ENCODE peak calls at places on chromosomes 16 and 17, in four cellular contexts. B is GM23338, P is heart left ventricle, V is cardiac muscle cell. J is an unnamed sample.

GRCh38 chr17:14310584-14310983 is 9.7 kb downstream of the HS3ST3B1 start:
- DNase-seq in B (no peak), P (no peak), V (no peak), J (no peak)

GRCh38 chr17:16463341-16464000 is 28.5 kb downstream of the LRRC75A start:
- DNase-seq in B (peak), P (peak), V (peak), J (peak)

GRCh38 chr16:30602595-30603277 is 7.5 kb downstream of the ZNF689 start:
- DNase-seq in B (no peak), P (no peak), V (no peak), J (peak)

GRCh38 chr17:79799174-79799537 is 2.3 kb upstream of the CBX8 start:
- DNase-seq in B (no peak), P (no peak), V (no peak), J (no peak)

GRCh38 chr17:28901866-28902818 is 737 bp downstream of the DHRS13 start:
- DNase-seq in B (peak), P (peak), V (peak), J (no peak)

GRCh38 chr17:61475726-61476125 is 23.5 kb downstream of the TBX4 start:
- DNase-seq in B (no peak), P (no peak), V (no peak), J (peak)

GRCh38 chr17:62178579-62178978 is 113.5 kb upstream of the MED13 start:
- DNase-seq in B (no peak), P (no peak), V (peak), J (peak)

GRCh38 chr17:33475594-33475993 is 182.5 kb upstream of the ASIC2 start:
- DNase-seq in B (no peak), P (no peak), V (no peak), J (no peak)

GRCh38 chr16:80346160-80346632 is 194.6 kb upstream of the DYNLRB2 start:
- DNase-seq in B (no peak), P (no peak), V (no peak), J (peak)

GRCh38 chr16:66668777-66669444 is 27.6 kb downstream of the CMTM4 start:
- DNase-seq in B (no peak), P (no peak), V (peak), J (peak)

GRCh38 chr16:9159839-9160550 is 68.6 kb downstream of the HAPSTR1 start:
- DNase-seq in B (peak), P (peak), V (peak), J (peak)

GRCh38 chr17:63439682-63440081 is 6.4 kb downstream of the CYB561 start:
- DNase-seq in B (no peak), P (no peak), V (peak), J (peak)

GRCh38 chr17:57810740-57811632 is 38.9 kb downstream of the MRPS23 start:
- DNase-seq in B (no peak), P (peak), V (peak), J (peak)

GRCh38 chr17:34487616-34488015 is 91.8 kb upstream of the TMEM132E start:
- DNase-seq in B (peak), P (no peak), V (no peak), J (no peak)

GRCh38 chr17:17766351-17767095 is 70.3 kb downstream of the SREBF1 start:
- DNase-seq in B (no peak), P (no peak), V (no peak), J (no peak)

GRCh38 chr16:68408967-68409366 is 39.3 kb downstream of the SMPD3 start:
- DNase-seq in B (peak), P (no peak), V (no peak), J (no peak)

GRCh38 chr16:2749936-2750335 is 2.5 kb upstream of the SRRM2 start:
- DNase-seq in B (no peak), P (no peak), V (no peak), J (no peak)

GRCh38 chr16:74700206-74701040 is at the start of gene MLKL:
- DNase-seq in B (peak), P (peak), V (peak), J (peak)

GRCh38 chr16:66289051-66289680 is 77.3 kb upstream of the CDH5 start:
- DNase-seq in B (no peak), P (no peak), V (no peak), J (no peak)

GRCh38 chr17:41895617-41896016 is 23.1 kb downstream of the ACLY start:
- DNase-seq in B (no peak), P (peak), V (peak), J (peak)

GRCh38 chr17:63126607-63127006 is 160.6 kb downstream of the TANC2 start:
- DNase-seq in B (no peak), P (no peak), V (no peak), J (no peak)

GRCh38 chr17:43216762-43217613 is 5.3 kb downstream of the TMEM106A start:
- DNase-seq in B (peak), P (peak), V (no peak), J (no peak)

GRCh38 chr17:42133461-42134041 is 10.9 kb downstream of the HSPB9 start:
- DNase-seq in B (no peak), P (no peak), V (no peak), J (no peak)

GRCh38 chr16:85960486-85961046 is 61.6 kb downstream of the IRF8 start:
- DNase-seq in B (no peak), P (no peak), V (no peak), J (no peak)

GRCh38 chr16:66970775-66971725 is 10.0 kb downstream of the CES3 start:
- DNase-seq in B (no peak), P (no peak), V (no peak), J (no peak)

GRCh38 chr16:74888888-74889287 is 96.0 kb downstream of the WDR59 start:
- DNase-seq in B (no peak), P (no peak), V (no peak), J (no peak)

GRCh38 chr17:43013296-43013695 is 6.7 kb downstream of the IFI35 start:
- DNase-seq in B (no peak), P (no peak), V (no peak), J (no peak)

GRCh38 chr17:77443743-77444260 is 303.0 kb downstream of the SEC14L1 start:
- DNase-seq in B (no peak), P (no peak), V (no peak), J (no peak)

GRCh38 chr16:33877-34707 is 19.3 kb downstream of the POLR3K start:
- DNase-seq in B (no peak), P (no peak), V (no peak), J (no peak)

GRCh38 chr17:76673729-76674128 is 30.2 kb upstream of the ST6GALNAC1 start:
- DNase-seq in B (no peak), P (no peak), V (no peak), J (no peak)

GRCh38 chr16:89289428-89290395 is 72.2 kb downstream of the ZNF778 start:
- DNase-seq in B (peak), P (peak), V (peak), J (peak)

GRCh38 chr16:85640254-85640558 is 27.1 kb downstream of the GSE1 start:
- DNase-seq in B (no peak), P (no peak), V (no peak), J (no peak)

GRCh38 chr17:2734939-2735338 is 14.5 kb downstream of the CCDC92B start:
- DNase-seq in B (no peak), P (no peak), V (no peak), J (no peak)

GRCh38 chr17:73643012-73643845 is 1.0 kb downstream of the SDK2 start:
- DNase-seq in B (peak), P (peak), V (peak), J (no peak)

GRCh38 chr16:50880926-50881325 is 139.0 kb downstream of the CYLD start:
- DNase-seq in B (no peak), P (no peak), V (no peak), J (no peak)

GRCh38 chr17:80630721-80631120 is 86.1 kb downstream of the RPTOR start:
- DNase-seq in B (no peak), P (no peak), V (no peak), J (no peak)

GRCh38 chr17:72234951-72235350 is 114.1 kb downstream of the SOX9 start:
- DNase-seq in B (peak), P (no peak), V (no peak), J (no peak)

GRCh38 chr16:7513429-7513828 is 180.8 kb downstream of the RBFOX1 start:
- DNase-seq in B (peak), P (no peak), V (no peak), J (no peak)

DNA sequence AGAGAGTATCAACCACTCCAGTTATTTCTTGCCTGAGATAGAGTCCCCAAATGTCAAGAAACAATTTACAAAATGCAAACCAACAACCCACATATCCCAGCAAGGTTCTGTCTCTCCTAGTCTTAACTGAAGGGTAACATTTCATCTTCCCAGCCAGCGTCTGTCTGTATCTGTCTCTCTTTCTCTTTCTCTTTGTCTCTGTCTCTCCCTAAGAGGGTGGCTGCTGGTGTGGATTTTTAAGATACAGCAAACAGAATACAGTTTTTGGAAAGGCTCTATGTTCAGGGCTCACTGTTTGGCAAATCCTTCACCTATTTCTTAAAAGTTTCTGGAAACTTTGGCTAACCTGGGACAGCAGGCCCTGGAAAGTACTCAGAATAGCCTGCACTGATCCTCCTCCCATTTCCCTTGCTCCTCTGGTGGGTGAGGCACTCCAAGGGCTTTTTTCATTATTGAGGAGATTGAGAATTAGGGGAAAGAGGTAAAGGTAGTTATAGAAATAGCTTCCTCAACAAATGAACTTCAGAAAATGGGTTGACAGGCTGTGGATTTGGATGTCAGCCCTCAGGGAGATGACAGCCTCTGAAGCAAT is 6.2 kb downstream of the HOXB4 start:
- DNase-seq in B (no peak), P (no peak), V (no peak), J (no peak)
- H3K4me3 ChIP-seq in B (no peak), P (no peak), V (no peak), J (no peak)

GRCh38 chr16:22678311-22678710 is 135.7 kb upstream of the HS3ST2 start:
- DNase-seq in B (no peak), P (no peak), V (no peak), J (no peak)
- H3K4me3 ChIP-seq in B (no peak), P (no peak), V (no peak), J (no peak)

GRCh38 chr16:57143125-57143965 is 42.5 kb downstream of the PSME3IP1 start:
- DNase-seq in B (no peak), P (no peak), V (no peak), J (no peak)
- H3K4me3 ChIP-seq in B (no peak), P (no peak), V (no peak), J (no peak)

GRCh38 chr16:87390641-87391323 is 1.4 kb upstream of the MAP1LC3B start:
- DNase-seq in B (no peak), P (no peak), V (no peak), J (no peak)
- H3K4me3 ChIP-seq in B (peak), P (peak), V (no peak), J (no peak)

GRCh38 chr16:4306439-4307214 is 9.2 kb upstream of the GLIS2 start:
- DNase-seq in B (peak), P (no peak), V (no peak), J (no peak)
- H3K4me3 ChIP-seq in B (peak), P (peak), V (peak), J (peak)

DNA sequence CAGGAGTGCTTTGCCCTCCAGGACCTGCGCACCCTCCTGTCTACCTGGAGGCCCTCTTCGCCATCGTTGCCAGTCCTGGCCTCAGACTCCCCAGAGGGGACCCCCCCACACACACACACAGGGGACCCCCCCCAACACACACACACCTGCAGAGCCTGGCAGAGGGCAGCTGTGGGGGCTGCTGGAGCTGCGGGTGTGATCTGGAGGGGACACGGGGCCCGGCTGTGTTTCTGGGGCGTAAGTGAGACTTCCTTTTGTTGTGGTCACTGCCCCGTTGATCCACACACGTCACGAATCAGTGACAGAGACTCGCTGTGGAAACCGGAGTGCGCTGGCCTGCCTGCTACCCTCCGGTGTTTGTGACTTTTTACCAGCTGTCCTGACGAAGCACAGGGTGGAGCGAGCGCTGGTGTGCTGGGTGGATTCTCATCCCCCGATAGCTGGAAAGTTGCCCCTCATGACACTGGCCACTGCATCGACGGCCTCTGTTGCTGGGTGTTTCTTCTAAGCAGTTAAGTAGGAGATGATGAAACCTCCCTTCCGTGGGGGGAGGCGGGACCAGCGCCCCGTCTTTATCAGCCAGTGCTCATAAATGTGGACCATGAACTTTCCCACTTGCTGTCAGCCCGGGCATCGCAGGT is 2.3 kb downstream of the METRNL start:
- DNase-seq in B (no peak), P (no peak), V (no peak), J (no peak)
- H3K4me3 ChIP-seq in B (peak), P (peak), V (peak), J (peak)

GRCh38 chr17:1275962-1276736 is 3.3 kb upstream of the TRARG1 start:
- DNase-seq in B (peak), P (peak), V (peak), J (peak)
- H3K4me3 ChIP-seq in B (no peak), P (no peak), V (no peak), J (no peak)

J was measured in cardiac fibroblast.